ENCODE peak calls at places on chromosomes 2 and 18, in seven cellular contexts. One of them, this sample, is unnamed.

GRCh38 chr2:129713337-129713736 is 266.1 kb upstream of the RAB6C start:
- DNase-seq in IMR-90: no peak
- DNase-seq in tibial nerve: no peak
- DNase-seq in body of pancreas: no peak
- DNase-seq in sigmoid colon: no peak
- DNase-seq in heart left ventricle: no peak
- DNase-seq in K562: no peak
- DNase-seq in this sample: no peak

GRCh38 chr2:226431301-226431955 is 368.2 kb downstream of the IRS1 start:
- DNase-seq in IMR-90: peak
- DNase-seq in tibial nerve: no peak
- DNase-seq in body of pancreas: no peak
- DNase-seq in sigmoid colon: no peak
- DNase-seq in heart left ventricle: no peak
- DNase-seq in K562: no peak
- DNase-seq in this sample: no peak

GRCh38 chr2:98598781-98599428 is 9.4 kb downstream of the COA5 start:
- DNase-seq in IMR-90: peak
- DNase-seq in tibial nerve: no peak
- DNase-seq in body of pancreas: no peak
- DNase-seq in sigmoid colon: no peak
- DNase-seq in heart left ventricle: no peak
- DNase-seq in K562: no peak
- DNase-seq in this sample: no peak

GRCh38 chr2:113211226-113212105 is 37.7 kb downstream of the PSD4 start:
- DNase-seq in IMR-90: peak
- DNase-seq in tibial nerve: no peak
- DNase-seq in body of pancreas: peak
- DNase-seq in sigmoid colon: peak
- DNase-seq in heart left ventricle: no peak
- DNase-seq in K562: no peak
- DNase-seq in this sample: peak

GRCh38 chr2:29295843-29296242 is 180.6 kb downstream of the CLIP4 start:
- DNase-seq in IMR-90: peak
- DNase-seq in tibial nerve: no peak
- DNase-seq in body of pancreas: peak
- DNase-seq in sigmoid colon: no peak
- DNase-seq in heart left ventricle: no peak
- DNase-seq in K562: no peak
- DNase-seq in this sample: no peak

GRCh38 chr18:24466766-24467165 is 6.3 kb downstream of the HRH4 start:
- DNase-seq in IMR-90: no peak
- DNase-seq in tibial nerve: no peak
- DNase-seq in body of pancreas: no peak
- DNase-seq in sigmoid colon: no peak
- DNase-seq in heart left ventricle: no peak
- DNase-seq in K562: no peak
- DNase-seq in this sample: no peak

GRCh38 chr2:42755161-42755900 is 8.6 kb downstream of the OXER1 start:
- DNase-seq in IMR-90: no peak
- DNase-seq in tibial nerve: no peak
- DNase-seq in body of pancreas: peak
- DNase-seq in sigmoid colon: no peak
- DNase-seq in heart left ventricle: no peak
- DNase-seq in K562: peak
- DNase-seq in this sample: no peak

GRCh38 chr18:50819027-50819726 is 639 bp downstream of the MRO start:
- DNase-seq in IMR-90: no peak
- DNase-seq in tibial nerve: no peak
- DNase-seq in body of pancreas: peak
- DNase-seq in sigmoid colon: peak
- DNase-seq in heart left ventricle: peak
- DNase-seq in K562: no peak
- DNase-seq in this sample: peak

GRCh38 chr2:118738524-118739308 is 108.7 kb downstream of the EN1 start:
- DNase-seq in IMR-90: peak
- DNase-seq in tibial nerve: no peak
- DNase-seq in body of pancreas: peak
- DNase-seq in sigmoid colon: peak
- DNase-seq in heart left ventricle: no peak
- DNase-seq in K562: peak
- DNase-seq in this sample: peak

GRCh38 chr2:28370355-28370754 is 22.3 kb upstream of the FOSL2 start:
- DNase-seq in IMR-90: no peak
- DNase-seq in tibial nerve: no peak
- DNase-seq in body of pancreas: no peak
- DNase-seq in sigmoid colon: no peak
- DNase-seq in heart left ventricle: no peak
- DNase-seq in K562: no peak
- DNase-seq in this sample: no peak

GRCh38 chr2:211745295-211746097 is 793.1 kb downstream of the ERBB4 start:
- DNase-seq in IMR-90: peak
- DNase-seq in tibial nerve: no peak
- DNase-seq in body of pancreas: peak
- DNase-seq in sigmoid colon: no peak
- DNase-seq in heart left ventricle: peak
- DNase-seq in K562: peak
- DNase-seq in this sample: no peak

GRCh38 chr2:164881524-164881923 is 39.9 kb upstream of the COBLL1 start:
- DNase-seq in IMR-90: no peak
- DNase-seq in tibial nerve: no peak
- DNase-seq in body of pancreas: no peak
- DNase-seq in sigmoid colon: no peak
- DNase-seq in heart left ventricle: no peak
- DNase-seq in K562: no peak
- DNase-seq in this sample: no peak

GRCh38 chr2:164882276-164882675 is 40.7 kb upstream of the COBLL1 start:
- DNase-seq in IMR-90: no peak
- DNase-seq in tibial nerve: no peak
- DNase-seq in body of pancreas: no peak
- DNase-seq in sigmoid colon: no peak
- DNase-seq in heart left ventricle: no peak
- DNase-seq in K562: no peak
- DNase-seq in this sample: no peak

GRCh38 chr2:164877927-164878326 is 36.3 kb upstream of the COBLL1 start:
- DNase-seq in IMR-90: no peak
- DNase-seq in tibial nerve: no peak
- DNase-seq in body of pancreas: no peak
- DNase-seq in sigmoid colon: no peak
- DNase-seq in heart left ventricle: no peak
- DNase-seq in K562: no peak
- DNase-seq in this sample: no peak

GRCh38 chr2:164877169-164877568 is 35.5 kb upstream of the COBLL1 start:
- DNase-seq in IMR-90: no peak
- DNase-seq in tibial nerve: no peak
- DNase-seq in body of pancreas: no peak
- DNase-seq in sigmoid colon: no peak
- DNase-seq in heart left ventricle: no peak
- DNase-seq in K562: no peak
- DNase-seq in this sample: no peak

GRCh38 chr2:164879901-164880535 is 38.4 kb upstream of the COBLL1 start:
- DNase-seq in IMR-90: no peak
- DNase-seq in tibial nerve: no peak
- DNase-seq in body of pancreas: no peak
- DNase-seq in sigmoid colon: no peak
- DNase-seq in heart left ventricle: no peak
- DNase-seq in K562: no peak
- DNase-seq in this sample: no peak
- H3K27ac ChIP-seq in IMR-90: no peak
- H3K27ac ChIP-seq in tibial nerve: no peak
- H3K27ac ChIP-seq in body of pancreas: no peak
- H3K27ac ChIP-seq in sigmoid colon: no peak
- H3K27ac ChIP-seq in heart left ventricle: no peak
- H3K27ac ChIP-seq in K562: no peak
- H3K27ac ChIP-seq in this sample: no peak

GRCh38 chr18:43661570-43661969 is 384.3 kb upstream of the SYT4 start:
- DNase-seq in IMR-90: peak
- DNase-seq in tibial nerve: no peak
- DNase-seq in body of pancreas: peak
- DNase-seq in sigmoid colon: no peak
- DNase-seq in heart left ventricle: no peak
- DNase-seq in K562: no peak
- DNase-seq in this sample: no peak
- TF ChIP-seq CTCF in IMR-90: peak
- TF ChIP-seq CTCF in tibial nerve: no peak
- TF ChIP-seq CTCF in body of pancreas: peak
- TF ChIP-seq CTCF in sigmoid colon: no peak
- TF ChIP-seq CTCF in heart left ventricle: peak
- TF ChIP-seq CTCF in K562: no peak
- TF ChIP-seq CTCF in this sample: no peak

GRCh38 chr2:68832161-68832869 is 38.9 kb downstream of the BMP10 start:
- DNase-seq in IMR-90: peak
- DNase-seq in tibial nerve: no peak
- DNase-seq in body of pancreas: peak
- DNase-seq in sigmoid colon: peak
- DNase-seq in heart left ventricle: peak
- DNase-seq in K562: peak
- DNase-seq in this sample: peak
- TF ChIP-seq POLR2A in IMR-90: peak
- TF ChIP-seq POLR2A in tibial nerve: peak
- TF ChIP-seq POLR2A in body of pancreas: no peak
- TF ChIP-seq POLR2A in sigmoid colon: no peak
- TF ChIP-seq POLR2A in heart left ventricle: no peak
- TF ChIP-seq POLR2A in K562: peak
- TF ChIP-seq POLR2A in this sample: no peak

GRCh38 chr2:46647041-46647440 is 167.7 kb downstream of the TMEM247 start:
- DNase-seq in IMR-90: no peak
- DNase-seq in tibial nerve: no peak
- DNase-seq in body of pancreas: no peak
- DNase-seq in sigmoid colon: no peak
- DNase-seq in heart left ventricle: no peak
- DNase-seq in K562: no peak
- DNase-seq in this sample: no peak

GRCh38 chr2:46645681-46646162 is 166.4 kb downstream of the TMEM247 start:
- DNase-seq in IMR-90: peak
- DNase-seq in tibial nerve: no peak
- DNase-seq in body of pancreas: peak
- DNase-seq in sigmoid colon: peak
- DNase-seq in heart left ventricle: peak
- DNase-seq in K562: no peak
- DNase-seq in this sample: peak

GRCh38 chr2:46643951-46644350 is 164.6 kb downstream of the TMEM247 start:
- DNase-seq in IMR-90: peak
- DNase-seq in tibial nerve: no peak
- DNase-seq in body of pancreas: no peak
- DNase-seq in sigmoid colon: no peak
- DNase-seq in heart left ventricle: no peak
- DNase-seq in K562: no peak
- DNase-seq in this sample: no peak

GRCh38 chr2:46644690-46645385 is 165.5 kb downstream of the TMEM247 start:
- DNase-seq in IMR-90: peak
- DNase-seq in tibial nerve: no peak
- DNase-seq in body of pancreas: no peak
- DNase-seq in sigmoid colon: no peak
- DNase-seq in heart left ventricle: no peak
- DNase-seq in K562: no peak
- DNase-seq in this sample: no peak

GRCh38 chr2:46643493-46643892 is 164.1 kb downstream of the TMEM247 start:
- DNase-seq in IMR-90: no peak
- DNase-seq in tibial nerve: no peak
- DNase-seq in body of pancreas: no peak
- DNase-seq in sigmoid colon: no peak
- DNase-seq in heart left ventricle: no peak
- DNase-seq in K562: peak
- DNase-seq in this sample: no peak
- H3K27ac ChIP-seq in IMR-90: peak
- H3K27ac ChIP-seq in tibial nerve: no peak
- H3K27ac ChIP-seq in body of pancreas: no peak
- H3K27ac ChIP-seq in sigmoid colon: no peak
- H3K27ac ChIP-seq in heart left ventricle: no peak
- H3K27ac ChIP-seq in K562: no peak
- H3K27ac ChIP-seq in this sample: no peak

GRCh38 chr2:10909050-10909995 is 2.4 kb upstream of the KCNF1 start:
- DNase-seq in IMR-90: no peak
- DNase-seq in tibial nerve: no peak
- DNase-seq in body of pancreas: no peak
- DNase-seq in sigmoid colon: peak
- DNase-seq in heart left ventricle: no peak
- DNase-seq in K562: peak
- DNase-seq in this sample: no peak
- TF ChIP-seq CTCF in IMR-90: peak
- TF ChIP-seq CTCF in tibial nerve: no peak
- TF ChIP-seq CTCF in body of pancreas: no peak
- TF ChIP-seq CTCF in sigmoid colon: no peak
- TF ChIP-seq CTCF in heart left ventricle: peak
- TF ChIP-seq CTCF in K562: peak
- TF ChIP-seq CTCF in this sample: no peak

DNA sequence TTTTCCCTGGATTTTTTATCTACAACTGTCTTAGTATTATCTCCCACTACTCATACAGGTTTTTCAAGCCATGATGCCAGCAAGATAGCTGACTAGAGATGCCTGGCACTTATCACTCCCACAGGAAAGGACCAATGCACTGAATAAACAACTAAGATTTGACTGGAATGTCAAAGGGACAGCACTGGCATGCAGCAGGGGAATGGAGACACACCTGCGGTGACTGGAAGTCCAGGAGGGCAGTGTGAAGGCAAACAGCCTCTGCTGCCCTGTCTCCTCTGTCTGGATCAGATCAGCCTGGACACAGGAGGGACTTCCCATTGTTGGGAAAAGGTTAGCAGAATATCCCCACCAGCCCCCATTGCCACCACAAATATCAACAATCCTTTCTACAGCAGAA is 85.1 kb downstream of the TMEM237 start:
- DNase-seq in IMR-90: no peak
- DNase-seq in tibial nerve: no peak
- DNase-seq in body of pancreas: no peak
- DNase-seq in sigmoid colon: no peak
- DNase-seq in heart left ventricle: no peak
- DNase-seq in K562: no peak
- DNase-seq in this sample: no peak
- TF ChIP-seq POLR2A in IMR-90: no peak
- TF ChIP-seq POLR2A in tibial nerve: no peak
- TF ChIP-seq POLR2A in body of pancreas: no peak
- TF ChIP-seq POLR2A in sigmoid colon: no peak
- TF ChIP-seq POLR2A in heart left ventricle: no peak
- TF ChIP-seq POLR2A in K562: no peak
- TF ChIP-seq POLR2A in this sample: no peak

DNA sequence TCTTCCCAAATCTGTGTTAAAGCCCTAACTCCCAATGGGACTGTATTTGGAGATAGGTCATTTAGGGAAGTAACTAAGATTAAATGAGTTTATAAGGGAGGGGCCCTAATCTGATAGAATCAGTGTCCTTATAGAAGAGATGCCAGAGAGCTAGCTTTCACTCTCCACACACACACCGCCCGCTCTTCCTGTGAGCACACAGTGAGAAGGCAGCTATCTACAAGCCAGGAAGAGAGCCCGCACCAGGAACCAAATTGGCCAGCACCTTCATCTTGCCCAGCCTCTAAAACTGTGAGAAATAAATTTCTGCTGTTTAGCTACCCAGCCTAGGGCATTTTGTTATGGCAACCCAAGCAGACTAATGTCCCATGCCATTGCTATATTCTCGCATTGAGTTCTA is 125.2 kb downstream of the RTN4 start:
- DNase-seq in IMR-90: no peak
- DNase-seq in tibial nerve: no peak
- DNase-seq in body of pancreas: no peak
- DNase-seq in sigmoid colon: no peak
- DNase-seq in heart left ventricle: no peak
- DNase-seq in K562: no peak
- DNase-seq in this sample: no peak
- H3K27ac ChIP-seq in IMR-90: no peak
- H3K27ac ChIP-seq in tibial nerve: no peak
- H3K27ac ChIP-seq in body of pancreas: no peak
- H3K27ac ChIP-seq in sigmoid colon: no peak
- H3K27ac ChIP-seq in heart left ventricle: no peak
- H3K27ac ChIP-seq in K562: no peak
- H3K27ac ChIP-seq in this sample: no peak

This sample was measured in uterus.